ENCODE peak calls at places on chromosomes 13 and 19, in seven cellular contexts. V is choroid plexus epithelial cell, B is sigmoid colon, G is fibroblast of pulmonary artery, U is left ventricle myocardium inferior, O is HCT116, R is lower leg skin. W is an unnamed sample.

GRCh38 chr19:14089662-14090508 is 666 bp downstream of the SAMD1 start:
- DNase-seq in V (peak), B (no peak), G (peak), U (peak), O (no peak), R (no peak), W (no peak)

GRCh38 chr19:8880864-8881488 is 48.8 kb downstream of the MBD3L1 start:
- DNase-seq in V (no peak), B (no peak), G (no peak), U (no peak), O (no peak), R (no peak), W (no peak)

GRCh38 chr19:8001995-8002849 is 3.2 kb downstream of the ELAVL1 start:
- DNase-seq in V (peak), B (peak), G (peak), U (peak), O (peak), R (peak), W (no peak)

GRCh38 chr19:46081928-46082727 is 41.3 kb upstream of the IGFL4 start:
- DNase-seq in V (peak), B (no peak), G (peak), U (no peak), O (peak), R (peak), W (no peak)

GRCh38 chr13:45412274-45413049 is 5.7 kb downstream of the SLC25A30 start:
- DNase-seq in V (no peak), B (no peak), G (no peak), U (no peak), O (no peak), R (no peak), W (no peak)

GRCh38 chr19:2038284-2039081 is 12.6 kb downstream of the MKNK2 start:
- DNase-seq in V (no peak), B (peak), G (no peak), U (no peak), O (no peak), R (peak), W (no peak)

GRCh38 chr13:77492982-77493381 is 42.5 kb upstream of the SCEL start:
- DNase-seq in V (peak), B (no peak), G (peak), U (no peak), O (peak), R (no peak), W (no peak)

GRCh38 chr19:19480688-19481087 is 34.7 kb downstream of the TSSK6 start:
- DNase-seq in V (no peak), B (no peak), G (no peak), U (no peak), O (no peak), R (no peak), W (no peak)

GRCh38 chr13:32135655-32136054 is 104.1 kb downstream of the FRY start:
- DNase-seq in V (peak), B (no peak), G (no peak), U (no peak), O (no peak), R (no peak), W (no peak)

GRCh38 chr19:6632002-6632621 is 37.8 kb downstream of the TNFSF14 start:
- DNase-seq in V (peak), B (peak), G (peak), U (no peak), O (peak), R (peak), W (peak)

GRCh38 chr19:46926201-46927071 is 65.6 kb downstream of the ARHGAP35 start:
- DNase-seq in V (peak), B (no peak), G (no peak), U (no peak), O (no peak), R (no peak), W (no peak)

GRCh38 chr19:35757231-35757748 is 461 bp upstream of the HSPB6 start:
- DNase-seq in V (peak), B (peak), G (peak), U (peak), O (no peak), R (peak), W (peak)

GRCh38 chr19:51971624-51972023 is 15.0 kb downstream of the ZNF350 start:
- DNase-seq in V (peak), B (no peak), G (peak), U (no peak), O (no peak), R (no peak), W (no peak)

GRCh38 chr13:103351035-103351828 is 285.0 kb upstream of the SLC10A2 start:
- DNase-seq in V (peak), B (no peak), G (peak), U (peak), O (no peak), R (no peak), W (no peak)

GRCh38 chr13:25232937-25233515 is 54.3 kb downstream of the MTMR6 start:
- DNase-seq in V (peak), B (no peak), G (peak), U (no peak), O (peak), R (no peak), W (no peak)

GRCh38 chr13:111143875-111144540 is 28.9 kb downstream of the ARHGEF7 start:
- DNase-seq in V (no peak), B (no peak), G (no peak), U (no peak), O (no peak), R (no peak), W (no peak)

GRCh38 chr13:97974773-97975172 is 21.3 kb downstream of the IPO5 start:
- DNase-seq in V (peak), B (no peak), G (no peak), U (no peak), O (no peak), R (no peak), W (no peak)

GRCh38 chr13:27962982-27963381 is 6.1 kb downstream of the CDX2 start:
- DNase-seq in V (no peak), B (no peak), G (no peak), U (no peak), O (no peak), R (no peak), W (no peak)

GRCh38 chr13:39448831-39449230 is 154.2 kb downstream of the LHFPL6 start:
- DNase-seq in V (peak), B (no peak), G (no peak), U (no peak), O (no peak), R (no peak), W (no peak)

GRCh38 chr13:39527961-39528720 is 74.9 kb downstream of the LHFPL6 start:
- DNase-seq in V (peak), B (no peak), G (peak), U (no peak), O (peak), R (no peak), W (peak)

GRCh38 chr19:29662604-29663404 is 2.5 kb upstream of the PLEKHF1 start:
- DNase-seq in V (peak), B (peak), G (peak), U (peak), O (no peak), R (peak), W (peak)

GRCh38 chr19:5458420-5458819 is 3.2 kb downstream of the ZNRF4 start:
- DNase-seq in V (no peak), B (no peak), G (no peak), U (no peak), O (no peak), R (no peak), W (no peak)

GRCh38 chr13:97432232-97432916 is 1.6 kb upstream of the RAP2A start:
- DNase-seq in V (no peak), B (no peak), G (no peak), U (no peak), O (no peak), R (no peak), W (no peak)

GRCh38 chr13:70769771-70770326 is 661.6 kb upstream of the KLHL1 start:
- DNase-seq in V (no peak), B (no peak), G (no peak), U (no peak), O (no peak), R (no peak), W (no peak)

GRCh38 chr19:10768936-10769335 is 51.1 kb downstream of the DNM2 start:
- DNase-seq in V (no peak), B (no peak), G (no peak), U (no peak), O (no peak), R (no peak), W (no peak)

GRCh38 chr19:13932911-13933393 is 5.3 kb downstream of the PODNL1 start:
- DNase-seq in V (no peak), B (no peak), G (no peak), U (no peak), O (no peak), R (no peak), W (no peak)

GRCh38 chr19:7931221-7932061 is 5.5 kb upstream of the CTXN1 start:
- DNase-seq in V (no peak), B (peak), G (no peak), U (no peak), O (no peak), R (no peak), W (no peak)

GRCh38 chr19:10018219-10018618 is 4.9 kb downstream of the RDH8 start:
- DNase-seq in V (no peak), B (no peak), G (no peak), U (no peak), O (no peak), R (no peak), W (no peak)

GRCh38 chr19:41408256-41408655 is 10.6 kb downstream of the BCKDHA start:
- DNase-seq in V (no peak), B (no peak), G (no peak), U (no peak), O (no peak), R (no peak), W (no peak)
- TF ChIP-seq CTCF in V (no peak), B (no peak), G (no peak), U (peak), O (no peak), R (no peak), W (no peak)

GRCh38 chr19:49863254-49863934 is 4.0 kb downstream of the PNKP start:
- DNase-seq in V (no peak), B (no peak), G (no peak), U (no peak), O (no peak), R (no peak), W (no peak)

GRCh38 chr19:49861127-49861526 is 6.2 kb downstream of the PNKP start:
- DNase-seq in V (no peak), B (no peak), G (no peak), U (no peak), O (no peak), R (no peak), W (no peak)

GRCh38 chr19:49863935-49864320 is 3.4 kb downstream of the PNKP start:
- DNase-seq in V (no peak), B (peak), G (no peak), U (no peak), O (no peak), R (no peak), W (no peak)

GRCh38 chr19:49861541-49862410 is 5.6 kb downstream of the PNKP start:
- DNase-seq in V (no peak), B (peak), G (no peak), U (no peak), O (no peak), R (no peak), W (no peak)

DNA sequence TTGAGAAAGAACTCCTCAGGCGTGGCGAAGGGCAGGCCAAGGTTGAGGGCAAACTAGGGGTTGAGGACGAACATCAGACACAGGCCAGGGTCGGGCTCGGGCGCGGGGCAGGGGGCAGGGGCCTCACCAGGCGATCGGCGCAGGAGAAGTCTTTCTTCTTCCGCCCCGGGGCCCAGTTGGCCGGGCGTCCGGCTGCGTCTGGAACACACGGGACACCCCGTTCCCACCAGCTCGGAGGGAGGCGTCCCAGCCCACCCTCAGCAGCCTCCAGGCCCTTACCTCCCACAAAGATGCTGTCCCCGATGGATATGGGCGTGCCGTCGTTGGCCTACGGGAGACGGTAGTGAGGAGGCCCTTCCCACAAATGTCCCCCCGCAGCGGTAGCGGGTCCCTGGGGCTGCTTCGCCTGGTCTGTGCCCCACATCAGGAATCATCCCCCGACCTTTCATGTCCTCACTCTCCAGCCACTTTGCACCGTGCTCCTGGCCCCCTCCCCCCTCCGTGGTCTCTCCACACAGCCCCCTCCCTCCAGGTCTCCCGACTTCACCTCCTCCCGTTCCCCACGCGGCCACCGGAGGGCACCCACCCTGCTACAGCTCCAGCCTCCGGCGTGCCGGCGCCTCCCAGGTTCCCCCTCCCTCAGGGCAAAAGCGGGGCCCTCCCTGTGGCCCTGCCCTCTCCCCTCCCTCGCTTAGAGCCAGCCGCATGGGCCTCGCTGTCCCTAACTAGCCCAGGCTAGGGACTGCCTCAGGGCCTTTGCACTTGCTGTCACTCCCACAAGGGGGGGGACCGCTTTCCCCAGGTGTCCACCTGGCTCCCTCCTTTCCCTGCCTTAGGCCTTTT is 4.7 kb downstream of the PNKP start:
- DNase-seq in V (no peak), B (peak), G (no peak), U (no peak), O (no peak), R (no peak), W (no peak)
- TF ChIP-seq CTCF in V (peak), B (no peak), G (no peak), U (peak), O (peak), R (no peak), W (peak)

DNA sequence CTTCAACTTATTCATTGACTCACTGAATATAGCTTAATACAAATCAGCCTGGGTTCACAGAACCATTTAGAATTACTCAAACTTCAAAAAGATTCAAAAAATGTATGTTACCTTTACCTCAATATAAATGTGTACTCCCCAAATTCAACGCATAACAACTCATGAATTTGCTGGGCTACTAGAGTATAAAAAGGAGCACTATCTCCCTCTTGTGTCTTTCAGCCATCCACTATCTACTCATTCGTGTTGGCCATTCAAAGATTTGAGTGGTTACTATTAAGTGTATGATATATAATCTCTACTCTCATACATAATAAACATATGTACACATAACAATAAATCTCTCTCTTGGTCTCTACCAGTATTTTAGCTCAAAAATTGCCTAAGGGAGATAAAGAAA is 20.3 kb downstream of the INTS6 start:
- DNase-seq in V (no peak), B (no peak), G (no peak), U (no peak), O (no peak), R (no peak), W (no peak)
- TF ChIP-seq CTCF in V (no peak), B (no peak), G (no peak), U (no peak), O (no peak), R (no peak), W (no peak)

GRCh38 chr13:75363371-75363770 is 118.6 kb downstream of the TBC1D4 start:
- DNase-seq in V (no peak), B (no peak), G (no peak), U (no peak), O (no peak), R (no peak), W (no peak)

GRCh38 chr13:75364131-75364713 is 117.7 kb downstream of the TBC1D4 start:
- DNase-seq in V (no peak), B (no peak), G (no peak), U (no peak), O (no peak), R (no peak), W (no peak)

GRCh38 chr13:75365724-75366173 is 116.2 kb downstream of the TBC1D4 start:
- DNase-seq in V (peak), B (no peak), G (peak), U (no peak), O (peak), R (no peak), W (no peak)

GRCh38 chr13:75368167-75368566 is 113.8 kb downstream of the TBC1D4 start:
- DNase-seq in V (peak), B (no peak), G (peak), U (no peak), O (peak), R (no peak), W (peak)

GRCh38 chr13:75366380-75367280 is 115.3 kb downstream of the TBC1D4 start:
- DNase-seq in V (peak), B (no peak), G (peak), U (no peak), O (no peak), R (no peak), W (no peak)
- TF ChIP-seq CTCF in V (no peak), B (no peak), G (no peak), U (no peak), O (peak), R (no peak), W (no peak)

GRCh38 chr19:3343619-3344502 is 22.5 kb upstream of the NFIC start:
- DNase-seq in V (peak), B (peak), G (peak), U (peak), O (peak), R (peak), W (peak)
- TF ChIP-seq CTCF in V (no peak), B (no peak), G (no peak), U (no peak), O (no peak), R (no peak), W (no peak)

DNA sequence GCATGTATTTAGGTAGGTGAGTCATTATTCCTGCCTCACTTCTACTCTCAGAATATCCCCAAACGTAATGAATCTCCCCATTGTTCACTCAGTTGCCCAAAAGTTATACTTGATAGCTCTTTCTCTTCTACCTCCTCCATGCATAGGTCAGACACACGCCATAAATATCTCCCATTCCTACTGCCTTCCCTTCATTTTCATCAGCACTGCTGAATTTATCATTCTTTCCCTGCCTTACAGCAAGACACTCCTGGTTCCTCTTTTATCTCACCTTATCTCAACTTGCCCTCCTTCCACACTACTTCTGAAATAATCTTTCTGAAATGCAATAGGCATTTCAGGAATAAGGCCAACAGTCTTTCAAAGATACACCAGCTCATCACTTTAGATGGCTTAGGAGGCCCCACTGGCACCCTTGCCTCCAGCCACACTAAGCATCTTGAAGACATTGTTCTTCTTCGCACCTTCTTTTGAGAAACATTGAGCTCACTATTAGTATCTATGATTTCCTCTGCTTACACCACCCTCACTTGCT is 333.9 kb downstream of the MYO16 start:
- DNase-seq in V (no peak), B (no peak), G (no peak), U (no peak), O (no peak), R (no peak), W (no peak)
- TF ChIP-seq CTCF in V (no peak), B (no peak), G (no peak), U (no peak), O (no peak), R (no peak), W (no peak)

GRCh38 chr13:109196896-109197295 is 567.5 kb downstream of the MYO16 start:
- DNase-seq in V (no peak), B (no peak), G (no peak), U (no peak), O (peak), R (no peak), W (no peak)
- TF ChIP-seq CTCF in V (no peak), B (no peak), G (no peak), U (no peak), O (peak), R (no peak), W (no peak)

DNA sequence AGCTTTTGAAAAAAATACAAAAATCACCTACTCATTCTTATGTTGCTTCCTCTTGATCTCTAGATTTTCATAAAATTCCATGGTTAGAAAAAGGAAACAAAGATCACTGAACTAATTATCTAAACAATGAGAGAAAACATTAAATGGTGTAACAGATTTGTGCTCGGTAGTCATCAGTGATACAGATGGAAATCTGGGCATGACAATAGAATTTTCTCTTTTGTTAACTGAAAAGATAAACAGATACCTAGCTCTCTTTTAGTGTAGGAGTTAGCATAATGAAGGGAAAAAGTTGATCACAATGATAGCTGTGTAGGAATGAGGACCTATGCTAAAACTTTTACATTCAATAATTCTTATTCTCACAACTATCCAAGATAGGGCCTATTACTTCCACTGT is 103.7 kb downstream of the TBC1D4 start:
- DNase-seq in V (no peak), B (no peak), G (no peak), U (no peak), O (no peak), R (no peak), W (no peak)
- TF ChIP-seq CTCF in V (no peak), B (no peak), G (no peak), U (no peak), O (no peak), R (no peak), W (no peak)

GRCh38 chr13:99448586-99448985 is 52.7 kb upstream of the TM9SF2 start:
- DNase-seq in V (no peak), B (no peak), G (no peak), U (no peak), O (no peak), R (no peak), W (no peak)
- TF ChIP-seq CTCF in V (no peak), B (no peak), G (no peak), U (no peak), O (no peak), R (no peak), W (no peak)

W was measured in AG09319.